ENCODE peak calls at places on chromosomes 16 and 17, in five cellular contexts. J is cardiac fibroblast, F is AG09309, Z is psoas muscle, P is fibroblast of the aortic adventitia. K is an unnamed sample.

GRCh38 chr16:50216231-50216630 is 50.1 kb upstream of the ADCY7 start:
- DNase-seq in J (no peak), F (no peak), P (no peak), Z (no peak), K (no peak)

GRCh38 chr16:64771273-64771672 is 350.6 kb downstream of the CDH11 start:
- DNase-seq in P (no peak), F (no peak), J (no peak), Z (no peak), K (no peak)

GRCh38 chr17:44331249-44331760 is 6.7 kb upstream of the SLC25A39 start:
- DNase-seq in P (peak; percentile 76), Z (no peak), J (peak; percentile 83), F (no peak), K (peak; percentile 72)

GRCh38 chr17:67377727-67378443 is 804 bp downstream of the PITPNC1 start:
- DNase-seq in P (peak; percentile 46), F (no peak), Z (peak; percentile 49), J (peak; percentile 43), K (peak; percentile 60)

GRCh38 chr16:9859706-9860105 is 322.5 kb downstream of the GRIN2A start:
- DNase-seq in J (no peak), F (no peak), Z (no peak), P (no peak), K (no peak)

GRCh38 chr16:16042076-16042475 is 92.7 kb downstream of the ABCC1 start:
- DNase-seq in P (peak; percentile 75), Z (no peak), J (peak; percentile 58), F (peak; percentile 68), K (no peak)

GRCh38 chr17:71180801-71181385 is 939.9 kb upstream of the SOX9 start:
- DNase-seq in P (no peak), F (peak; percentile 18), Z (no peak), J (peak; percentile 9), K (no peak)

GRCh38 chr17:72927760-72928159 is 164.7 kb downstream of the SLC39A11 start:
- DNase-seq in J (no peak), Z (no peak), F (no peak), P (no peak), K (no peak)

GRCh38 chr17:35715416-35715815 is 16.0 kb upstream of the RASL10B start:
- DNase-seq in Z (no peak), P (no peak), F (no peak), J (no peak), K (no peak)

GRCh38 chr17:3026856-3027751 is 36.3 kb downstream of the OR1D5 start:
- DNase-seq in P (no peak), Z (no peak), J (no peak), F (no peak), K (no peak)

GRCh38 chr17:8692916-8693315 is 51.7 kb downstream of the CCDC42 start:
- DNase-seq in Z (no peak), F (no peak), P (no peak), J (no peak), K (no peak)

GRCh38 chr16:25007284-25007984 is 7.7 kb downstream of the ARHGAP17 start:
- DNase-seq in Z (no peak), P (peak; percentile 97), J (peak; percentile 83), F (no peak), K (no peak)

GRCh38 chr16:87853411-87854052 is 15.8 kb downstream of the SLC7A5 start:
- DNase-seq in J (peak; percentile 90), Z (peak; percentile 95), P (peak; percentile 95), F (peak; percentile 78), K (peak; percentile 46)

GRCh38 chr17:58680038-58680369 is 11.8 kb downstream of the TEX14 start:
- DNase-seq in P (no peak), J (no peak), Z (no peak), F (no peak), K (no peak)

GRCh38 chr17:46212634-46213435 is 19.6 kb upstream of the KANSL1 start:
- DNase-seq in P (peak; percentile 88), J (peak; percentile 91), Z (no peak), F (peak; percentile 75), K (peak; percentile 64)

GRCh38 chr17:2545393-2545792 is 33.7 kb upstream of the METTL16 start:
- DNase-seq in F (no peak), J (no peak), Z (no peak), P (no peak), K (no peak)

GRCh38 chr17:42845918-42846593 is 1.7 kb downstream of the AOC2 start:
- DNase-seq in J (no peak), P (no peak), F (no peak), Z (no peak), K (no peak)

GRCh38 chr16:78040396-78040795 is 18.0 kb downstream of the CLEC3A start:
- DNase-seq in F (no peak), P (no peak), Z (no peak), J (no peak), K (no peak)

GRCh38 chr16:20388854-20389253 is 15.7 kb downstream of the PDILT start:
- DNase-seq in J (no peak), F (no peak), Z (no peak), P (no peak), K (no peak)

GRCh38 chr17:81298991-81299733 is 4.1 kb upstream of the SLC38A10 start:
- DNase-seq in Z (no peak), J (no peak), F (no peak), P (no peak), K (no peak)

GRCh38 chr16:8768701-8769100 is 28.7 kb downstream of the TMEM186 start:
- DNase-seq in P (no peak), Z (no peak), F (no peak), J (no peak), K (no peak)

DNA sequence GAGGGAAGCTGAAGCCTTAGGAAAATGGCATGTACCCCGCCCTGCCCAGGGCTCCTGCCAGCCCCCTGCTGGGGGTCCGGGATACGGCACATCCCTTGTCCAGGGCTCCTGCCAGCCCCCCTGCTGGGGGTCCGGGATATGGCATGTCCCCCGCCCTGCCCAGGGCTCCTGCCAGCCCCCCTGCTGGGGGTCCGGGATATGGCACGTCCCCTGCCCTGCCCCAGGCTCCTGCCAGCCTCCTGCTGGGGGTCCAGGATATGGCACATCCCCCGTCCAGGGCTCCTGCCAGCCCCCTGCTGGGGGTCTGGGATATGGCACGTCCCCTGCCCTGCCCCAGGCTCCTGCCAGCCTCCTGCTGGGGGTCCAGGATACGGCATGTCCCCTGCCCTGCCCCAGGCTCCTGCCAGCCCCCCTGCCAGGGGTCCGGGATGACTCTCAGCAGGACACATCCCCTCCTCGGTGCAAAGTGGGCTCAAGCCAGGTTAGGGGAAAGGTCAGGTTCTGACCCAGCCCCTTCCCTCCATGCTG is 43.2 kb downstream of the RPH3AL start:
- DNase-seq in F (no peak), Z (no peak), J (no peak), P (no peak), K (peak; percentile 67)
- TF ChIP-seq CTCF in F (peak; percentile 60), Z (peak; percentile 36), J (peak; percentile 46), P (no peak), K (peak; percentile 98)

DNA sequence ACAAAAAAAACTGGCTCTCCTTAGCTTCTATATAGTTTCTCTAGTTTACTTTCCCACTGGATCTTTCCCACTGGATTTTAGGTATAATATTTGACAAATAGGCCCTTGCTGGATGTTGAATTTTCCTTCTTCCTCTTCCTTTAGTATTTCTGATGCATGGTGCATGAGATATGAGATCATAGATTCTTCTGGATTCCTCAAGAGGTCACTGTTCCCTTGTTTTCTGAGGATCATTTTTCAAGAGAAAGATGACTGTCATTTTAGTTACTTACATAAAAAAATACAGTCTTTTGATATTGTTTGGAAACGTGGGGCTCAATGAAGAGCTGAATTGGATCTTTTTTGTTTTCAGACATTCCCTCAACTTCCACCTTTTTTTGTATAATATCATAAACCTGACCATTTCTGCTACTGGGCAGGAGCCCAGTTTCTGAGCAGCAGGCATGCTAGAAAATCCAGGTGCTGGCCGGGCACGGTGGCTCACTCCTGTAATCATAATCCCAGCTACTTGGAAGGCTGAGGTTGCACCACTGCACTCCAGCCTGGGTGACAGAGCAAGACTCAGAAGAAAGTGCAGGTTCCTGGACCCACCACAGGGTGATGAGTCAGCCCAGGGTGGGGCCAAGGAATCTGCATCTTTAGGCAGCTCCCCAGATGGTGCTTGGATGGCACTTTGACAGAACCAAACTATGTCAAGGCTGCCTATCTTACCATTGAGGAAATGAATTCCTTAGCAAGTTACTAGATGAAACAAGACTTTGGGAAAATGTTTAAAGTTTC is 70.3 kb downstream of the SDR42E1 start:
- DNase-seq in F (peak; percentile 45), J (peak; percentile 77), P (peak; percentile 69), Z (no peak), K (no peak)
- TF ChIP-seq CTCF in F (peak; percentile 46), J (peak; percentile 43), P (peak; percentile 41), Z (peak; percentile 20), K (peak; percentile 52)

GRCh38 chr16:81198635-81199034 is 39.9 kb upstream of the BCO1 start:
- DNase-seq in Z (no peak), P (peak; percentile 36), J (peak; percentile 22), F (no peak), K (no peak)
- TF ChIP-seq CTCF in Z (no peak), P (peak; percentile 40), J (peak; percentile 28), F (peak; percentile 40), K (no peak)

GRCh38 chr16:29664133-29664912 is 1.3 kb downstream of the SPN start:
- DNase-seq in F (no peak), J (no peak), P (no peak), Z (no peak), K (no peak)
- TF ChIP-seq CTCF in F (no peak), J (no peak), P (no peak), Z (no peak), K (no peak)

DNA sequence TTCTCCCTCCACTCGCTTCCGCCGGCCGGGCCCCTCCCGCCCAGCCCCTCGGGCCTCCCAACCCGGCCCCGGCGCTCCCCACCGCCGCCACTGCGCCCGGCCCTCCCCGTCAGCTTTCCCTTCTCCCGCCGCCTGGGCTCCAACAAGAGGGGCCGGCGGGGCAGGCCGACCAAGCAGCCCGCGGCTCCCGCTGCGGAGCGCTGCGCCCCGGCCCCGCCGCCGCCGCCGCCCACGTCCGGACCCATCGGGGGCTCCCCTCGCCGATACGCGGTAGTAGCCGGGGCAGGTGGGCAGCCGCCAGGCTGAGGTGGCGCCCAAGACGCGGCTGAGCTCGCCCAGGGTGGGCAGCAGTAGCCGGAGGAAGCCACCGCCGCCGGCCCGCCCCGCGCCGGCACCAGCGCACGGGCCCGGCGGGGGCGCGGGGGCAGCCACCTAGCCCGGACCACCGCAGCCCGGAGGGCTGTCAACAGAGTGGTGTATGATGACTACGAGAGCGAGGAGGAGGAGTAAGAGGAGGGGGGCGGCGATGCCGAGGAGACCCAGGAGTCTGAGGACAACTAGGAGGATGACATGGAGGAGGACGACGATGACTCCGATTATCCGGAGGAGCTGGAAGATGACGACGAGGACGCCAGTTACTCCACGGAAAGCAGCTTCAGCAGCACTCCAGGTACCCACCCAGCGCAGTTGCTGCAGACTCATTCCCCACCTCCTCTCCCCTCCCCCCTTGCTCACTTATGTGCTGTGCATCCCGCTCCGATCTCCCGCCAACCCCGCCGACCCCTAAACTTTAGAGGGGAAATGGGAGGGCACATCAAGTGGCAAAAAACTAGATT is 498 bp downstream of the LRRC37B start:
- DNase-seq in J (peak; percentile 33), F (no peak), Z (peak; percentile 19), P (peak; percentile 18), K (peak; percentile 32)
- TF ChIP-seq CTCF in J (no peak), F (no peak), Z (no peak), P (no peak), K (no peak)